ENCODE peak calls at places on chromosomes 2 and 18, in ten cellular contexts. X, R, Z, O, P, N, C, S, L and F are unnamed samples.

GRCh38 chr2:19823507-19823906 is 78.3 kb downstream of the TTC32 start:
- DNase-seq in L (peak), X (no peak), S (no peak), O (no peak), C (no peak), N (no peak), P (no peak), R (no peak), Z (no peak), F (no peak)

GRCh38 chr2:20580690-20581437 is 70.0 kb downstream of the HS1BP3 start:
- DNase-seq in C (no peak), Z (no peak), N (no peak), P (peak), S (peak), L (no peak), R (no peak), O (no peak), X (peak), F (peak)

GRCh38 chr2:47653909-47654789 is 128.8 kb upstream of the MSH6 start:
- DNase-seq in L (no peak), R (no peak), S (peak), C (no peak), O (no peak), X (peak), Z (no peak), P (no peak), N (no peak), F (peak)

GRCh38 chr2:29977284-29977683 is 55.9 kb upstream of the ALK start:
- DNase-seq in L (no peak), O (no peak), R (no peak), C (no peak), Z (no peak), S (no peak), P (no peak), N (no peak), X (no peak), F (no peak)

GRCh38 chr18:6836331-6836730 is 106.8 kb downstream of the ARHGAP28 start:
- DNase-seq in N (no peak), P (no peak), X (no peak), C (no peak), Z (no peak), L (no peak), O (no peak), S (no peak), R (no peak), F (no peak)

GRCh38 chr2:27378096-27378808 is 2.3 kb downstream of the ZNF513 start:
- DNase-seq in X (peak), Z (no peak), O (no peak), C (no peak), L (peak), P (no peak), R (no peak), N (no peak), S (peak), F (no peak)

GRCh38 chr2:9552491-9553178 is 3.0 kb downstream of the ADAM17 start:
- DNase-seq in L (peak), N (no peak), X (no peak), R (no peak), Z (no peak), C (no peak), S (no peak), P (no peak), O (no peak), F (peak)

GRCh38 chr2:189157431-189157830 is 22.1 kb downstream of the COL5A2 start:
- DNase-seq in P (no peak), S (no peak), N (no peak), R (no peak), X (no peak), O (no peak), Z (no peak), C (no peak), L (peak), F (no peak)

GRCh38 chr2:9112079-9112721 is 94.4 kb upstream of the ASAP2 start:
- DNase-seq in X (peak), O (no peak), P (no peak), L (peak), C (no peak), Z (no peak), S (peak), N (no peak), R (no peak), F (no peak)

GRCh38 chr18:8389391-8390340 is 219.6 kb upstream of the RAB12 start:
- DNase-seq in L (peak), X (peak), S (peak), C (no peak), Z (no peak), P (peak), R (no peak), O (peak), N (no peak), F (peak)

GRCh38 chr2:152307863-152308262 is 27.1 kb upstream of the FMNL2 start:
- DNase-seq in X (no peak), S (no peak), Z (no peak), C (no peak), L (no peak), N (no peak), P (no peak), R (no peak), O (no peak), F (peak)

GRCh38 chr2:61177727-61178549 is 15.9 kb downstream of the C2orf74 start:
- DNase-seq in Z (no peak), L (peak), S (peak), N (peak), P (peak), C (peak), X (peak), O (peak), R (no peak), F (peak)

GRCh38 chr2:41353060-41353459 is 694.8 kb upstream of the PKDCC start:
- DNase-seq in X (no peak), N (no peak), Z (no peak), O (no peak), C (no peak), P (no peak), L (no peak), S (no peak), R (no peak), F (no peak)

GRCh38 chr2:152320814-152321213 is 14.2 kb upstream of the FMNL2 start:
- DNase-seq in O (no peak), X (no peak), P (no peak), R (no peak), N (no peak), S (no peak), Z (no peak), C (no peak), L (no peak), F (no peak)

GRCh38 chr2:120780402-120780801 is 44.7 kb downstream of the GLI2 start:
- DNase-seq in S (peak), P (no peak), N (no peak), C (no peak), Z (no peak), X (no peak), L (no peak), R (no peak), O (no peak), F (no peak)